ENCODE peak calls at places on chromosome 18, in five cellular contexts. D, P, Q, Z and N are unnamed samples.
A peak's percentile ranks its signal among the peaks of the same experiment; 100 is the strongest.

GRCh38 chr18:46418657-46419260 is 238.3 kb downstream of the LOXHD1 start:
- DNase-seq in P (no peak), Z (peak; percentile 81), D (no peak), Q (no peak), N (peak; percentile 88)

GRCh38 chr18:45007531-45007930 is 326.8 kb downstream of the SETBP1 start:
- DNase-seq in Q (no peak), D (no peak), Z (no peak), P (no peak), N (no peak)

GRCh38 chr18:8980496-8981402 is 121.8 kb upstream of the NDUFV2 start:
- DNase-seq in D (no peak), Q (no peak), Z (no peak), P (no peak), N (no peak)

GRCh38 chr18:33745396-33745795 is 167.4 kb downstream of the ASXL3 start:
- DNase-seq in D (no peak), Z (no peak), Q (no peak), P (no peak), N (no peak)

GRCh38 chr18:7173216-7173615 is 55.6 kb upstream of the LAMA1 start:
- DNase-seq in Q (no peak), P (no peak), D (peak; percentile 95), Z (no peak), N (no peak)

GRCh38 chr18:59050661-59051057 is 89.0 kb upstream of the SEC11C start:
- DNase-seq in Q (no peak), Z (no peak), D (no peak), P (no peak), N (no peak)

GRCh38 chr18:22813648-22814328 is 119.3 kb upstream of the RBBP8 start:
- DNase-seq in P (peak; percentile 70), D (no peak), Q (peak; percentile 58), Z (no peak), N (no peak)

GRCh38 chr18:10035306-10035991 is 121.6 kb downstream of the VAPA start:
- DNase-seq in Z (no peak), D (peak; percentile 37), Q (no peak), P (no peak), N (no peak)

GRCh38 chr18:10234912-10235439 is 219.5 kb upstream of the APCDD1 start:
- DNase-seq in P (peak; percentile 91), Z (no peak), Q (no peak), D (no peak), N (no peak)

GRCh38 chr18:38198956-38199355 is 633.4 kb upstream of the CELF4 start:
- DNase-seq in P (no peak), Z (no peak), Q (no peak), D (no peak), N (no peak)

GRCh38 chr18:11857177-11857887 is 6.1 kb downstream of the CHMP1B start:
- DNase-seq in Z (peak; percentile 51), P (peak; percentile 98), D (peak; percentile 98), Q (peak; percentile 92), N (no peak)